ENCODE peak calls at places on chromosomes 7 and 10, in nine cellular contexts. W is BE2C, V is fibroblast of pulmonary artery, U is dorsolateral prefrontal cortex, H is DND-41, C is astrocyte of the spinal cord, M is left lung, E is iPS DF 6.9, J is mammary epithelial cell. Z is an unnamed sample.

GRCh38 chr10:131841669-131842139 is 59.1 kb upstream of the PPP2R2D start:
- DNase-seq in M (peak; percentile 27), V (no peak), H (no peak), J (no peak), E (no peak), U (no peak), C (no peak), W (peak; percentile 2), Z (no peak)

GRCh38 chr7:40299097-40299496 is 164.3 kb downstream of the SUGCT start:
- DNase-seq in E (no peak), J (peak; percentile 87), M (no peak), C (peak; percentile 92), W (no peak), H (peak; percentile 68), U (no peak), V (peak; percentile 87), Z (no peak)

GRCh38 chr7:151904270-151904669 is 27.4 kb upstream of the PRKAG2 start:
- DNase-seq in J (no peak), W (no peak), U (no peak), C (no peak), M (no peak), V (no peak), H (no peak), E (no peak), Z (no peak)

GRCh38 chr7:157016352-157017041 is 6.0 kb upstream of the MNX1 start:
- DNase-seq in J (no peak), U (no peak), E (no peak), M (no peak), W (no peak), H (peak; percentile 31), V (no peak), C (no peak), Z (no peak)

GRCh38 chr10:126683466-126683865 is 13.0 kb upstream of the C10orf90 start:
- DNase-seq in M (no peak), U (no peak), H (no peak), W (no peak), C (no peak), E (no peak), V (no peak), J (no peak), Z (no peak)

GRCh38 chr10:84626688-84627087 is 298.3 kb downstream of the CCSER2 start:
- DNase-seq in J (no peak), C (no peak), V (no peak), H (no peak), M (no peak), U (no peak), W (no peak), E (no peak), Z (peak; percentile 37)

GRCh38 chr7:44100458-44101303 is 3.5 kb upstream of the AEBP1 start:
- DNase-seq in C (peak; percentile 89), U (peak; percentile 17), M (no peak), H (peak; percentile 53), J (no peak), E (no peak), V (peak; percentile 54), W (no peak), Z (no peak)

GRCh38 chr7:3301831-3302618 is 973 bp downstream of the SDK1 start:
- DNase-seq in U (no peak), W (no peak), H (no peak), J (no peak), E (no peak), V (peak; percentile 43), C (peak; percentile 40), M (no peak), Z (peak; percentile 34)

GRCh38 chr7:106064329-106064728 is 47.8 kb downstream of the SYPL1 start:
- DNase-seq in W (no peak), V (no peak), J (no peak), E (no peak), H (no peak), C (no peak), U (no peak), M (no peak), Z (no peak)

GRCh38 chr10:72846225-72846624 is 47.3 kb upstream of the OIT3 start:
- DNase-seq in U (no peak), J (peak; percentile 95), E (no peak), M (no peak), H (no peak), W (no peak), V (peak; percentile 63), C (peak; percentile 79), Z (no peak)

GRCh38 chr10:6755891-6756460 is 175.9 kb upstream of the PRKCQ start:
- DNase-seq in J (peak; percentile 39), C (peak; percentile 56), U (peak; percentile 56), V (peak; percentile 49), E (no peak), M (no peak), H (no peak), W (no peak), Z (peak; percentile 6)

GRCh38 chr10:45471531-45472310 is 97.7 kb downstream of the ALOX5 start:
- DNase-seq in H (no peak), W (no peak), J (no peak), V (no peak), C (no peak), U (no peak), E (no peak), M (no peak), Z (no peak)

GRCh38 chr10:24494777-24495176 is 228.9 kb downstream of the ARHGAP21 start:
- DNase-seq in U (no peak), C (no peak), M (no peak), V (no peak), E (no peak), W (no peak), H (no peak), J (no peak), Z (no peak)

GRCh38 chr10:93515071-93515962 is 18.9 kb downstream of the CEP55 start:
- DNase-seq in H (no peak), W (no peak), U (peak; percentile 18), E (no peak), V (peak; percentile 57), J (no peak), C (no peak), M (no peak), Z (no peak)

GRCh38 chr10:93999401-93999851 is 5.7 kb downstream of the PLCE1 start:
- DNase-seq in V (peak; percentile 82), H (no peak), J (peak; percentile 1), C (peak; percentile 62), E (no peak), U (no peak), M (no peak), W (peak; percentile 7), Z (peak; percentile 59)

DNA sequence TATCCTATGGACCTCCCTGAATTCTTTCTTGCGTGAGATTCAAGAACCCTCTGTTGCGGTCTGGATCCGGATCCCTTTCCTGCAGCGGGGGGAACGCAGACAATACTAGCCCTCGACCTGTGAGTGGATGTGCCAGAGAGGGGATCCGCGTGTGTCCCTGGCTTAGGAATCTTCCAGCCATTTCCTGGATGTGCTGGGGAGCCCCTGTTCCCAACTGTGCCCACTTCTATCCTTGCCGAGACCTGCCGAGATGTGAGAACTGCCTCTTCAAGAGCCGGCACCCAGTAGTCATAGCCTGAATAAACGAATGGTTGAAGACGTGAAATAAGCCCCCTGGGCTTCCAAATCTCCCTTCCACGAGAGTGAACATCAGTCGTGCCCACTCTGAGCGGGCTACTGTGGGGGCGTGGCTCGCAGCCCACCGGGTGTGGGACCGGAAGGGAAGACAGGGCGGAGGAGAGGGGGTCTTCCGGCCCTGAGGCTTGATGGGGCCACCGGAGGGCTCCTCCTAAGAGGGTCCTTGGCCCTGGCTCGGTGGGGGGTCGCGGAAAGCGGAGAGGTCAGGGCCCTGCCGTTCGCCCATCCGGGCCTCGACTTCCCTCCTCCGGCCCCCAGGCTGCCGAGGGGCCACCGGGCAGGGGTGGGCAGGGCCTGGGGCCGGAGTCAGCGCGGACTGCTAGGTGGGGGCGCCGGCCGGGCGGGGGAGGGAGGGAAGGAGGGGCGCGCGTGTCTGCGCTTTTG is 1.3 kb upstream of the CCDC136 start:
- DNase-seq in J (no peak), M (no peak), V (no peak), E (no peak), H (peak; percentile 40), U (no peak), W (no peak), C (no peak), Z (no peak)
- H3K4me3 ChIP-seq in J (peak overlapping the region; percentile 66), M (peak overlapping the region; percentile 67), V (peak overlapping the region; percentile 67), E (peak overlapping the region; percentile 60), H (peak overlapping the region; percentile 93), U (peak overlapping the region; percentile 78), W (peak overlapping the region; percentile 94), C (peak overlapping the region; percentile 77), Z (peak overlapping the region; percentile 44)

GRCh38 chr7:130092598-130092997 is 22.3 kb downstream of the KLHDC10 start:
- DNase-seq in H (no peak), E (no peak), J (no peak), M (no peak), W (no peak), C (no peak), V (no peak), U (no peak), Z (no peak)
- H3K4me3 ChIP-seq in H (no peak overlapping the region), E (no peak overlapping the region), J (no peak overlapping the region), M (no peak overlapping the region), W (no peak overlapping the region), C (no peak overlapping the region), V (no peak overlapping the region), U (no peak overlapping the region), Z (no peak overlapping the region)

DNA sequence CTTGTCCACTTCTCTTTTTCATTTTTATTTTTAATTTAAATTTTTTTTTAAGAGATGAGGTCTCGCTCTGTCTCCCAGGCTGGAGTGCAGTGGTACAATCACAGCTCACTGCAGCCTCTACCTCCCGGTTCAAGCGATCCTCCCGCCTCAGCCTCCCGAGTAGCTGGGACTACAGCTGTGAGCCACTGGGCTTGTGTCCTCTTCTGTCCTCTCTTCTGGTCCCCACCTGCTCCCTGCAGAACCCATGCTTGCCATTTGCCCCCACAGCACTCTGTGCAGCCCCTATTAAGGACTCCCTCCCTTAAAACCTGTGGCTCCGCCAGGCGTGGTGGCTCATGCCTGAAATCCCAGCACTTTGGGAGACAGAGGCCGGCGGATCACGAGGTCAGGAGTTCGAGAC is 9.1 kb upstream of the FZD9 start:
- DNase-seq in C (no peak), U (no peak), V (no peak), M (no peak), E (no peak), J (no peak), H (no peak), W (no peak), Z (no peak)
- H3K4me3 ChIP-seq in C (no peak overlapping the region), U (peak overlapping the region; percentile 34), V (no peak overlapping the region), M (no peak overlapping the region), E (no peak overlapping the region), J (no peak overlapping the region), H (no peak overlapping the region), W (no peak overlapping the region), Z (no peak overlapping the region)

GRCh38 chr10:95542761-95543160 is 18.4 kb downstream of the SORBS1 start:
- DNase-seq in E (no peak), J (no peak), M (no peak), C (no peak), V (no peak), W (no peak), U (no peak), H (no peak), Z (no peak)
- H3K4me3 ChIP-seq in E (no peak overlapping the region), J (no peak overlapping the region), M (no peak overlapping the region), C (no peak overlapping the region), V (no peak overlapping the region), W (no peak overlapping the region), U (no peak overlapping the region), H (no peak overlapping the region), Z (no peak overlapping the region)

Z was measured in mucosa of descending colon.